ENCODE peak calls at places on chromosome 22, in seven cellular contexts. T is cardiac muscle cell, O is A549, F is endodermal cell, R is body of pancreas, L is heart right ventricle, Y is lung. Z is an unnamed sample.

GRCh38 chr22:42958937-42959336 is 56.0 kb downstream of the PACSIN2 start:
- DNase-seq in T (no peak), O (no peak), F (peak; percentile 10), R (no peak), L (no peak), Y (no peak), Z (no peak)

GRCh38 chr22:43883012-43883661 is 8.7 kb downstream of the PNPLA5 start:
- DNase-seq in T (peak; percentile 66), O (peak; percentile 67), F (peak; percentile 93), R (peak; percentile 28), L (no peak), Y (no peak), Z (peak; percentile 78)

GRCh38 chr22:21587803-21588611 is 20.5 kb downstream of the UBE2L3 start:
- DNase-seq in T (peak; percentile 46), O (no peak), F (no peak), R (no peak), L (no peak), Y (no peak), Z (peak; percentile 73)

GRCh38 chr22:28014141-28015055 is 95.3 kb upstream of the PITPNB start:
- DNase-seq in T (no peak), O (no peak), F (no peak), R (no peak), L (no peak), Y (no peak), Z (no peak)

GRCh38 chr22:50435701-50436115 is 39.1 kb downstream of the SBF1 start:
- DNase-seq in T (no peak), O (no peak), F (no peak), R (no peak), L (no peak), Y (no peak), Z (no peak)

GRCh38 chr22:40951795-40952602 is 821 bp downstream of the RBX1 start:
- DNase-seq in T (no peak), O (no peak), F (no peak), R (no peak), L (no peak), Y (no peak), Z (no peak)

GRCh38 chr22:41314821-41315220 is 13.5 kb downstream of the ZC3H7B start:
- DNase-seq in T (no peak), O (no peak), F (no peak), R (no peak), L (no peak), Y (no peak), Z (no peak)

GRCh38 chr22:19810381-19811141 is 44.1 kb downstream of the GNB1L start:
- DNase-seq in T (peak; percentile 70), O (no peak), F (peak; percentile 62), R (peak; percentile 6), L (peak; percentile 10), Y (no peak), Z (peak; percentile 64)

GRCh38 chr22:19983701-19984100 is 32.9 kb downstream of the ARVCF start:
- DNase-seq in T (no peak), O (no peak), F (no peak), R (no peak), L (peak; percentile 53), Y (no peak), Z (no peak)

GRCh38 chr22:22848364-22848866 is 39.2 kb upstream of the IGLL5 start:
- DNase-seq in T (peak; percentile 61), O (peak; percentile 18), F (peak; percentile 93), R (peak; percentile 75), L (peak; percentile 51), Y (peak; percentile 67), Z (peak; percentile 85)

GRCh38 chr22:26646158-26646557 is 11.2 kb upstream of the MIAT start:
- DNase-seq in T (peak; percentile 12), O (no peak), F (no peak), R (no peak), L (no peak), Y (no peak), Z (no peak)

GRCh38 chr22:42813501-42813900 is 43.6 kb downstream of the ARFGAP3 start:
- DNase-seq in T (no peak), O (no peak), F (no peak), R (no peak), L (no peak), Y (peak; percentile 11), Z (no peak)

GRCh38 chr22:48926663-48927062 is 901.0 kb downstream of the BRD1 start:
- DNase-seq in T (no peak), O (no peak), F (no peak), R (no peak), L (no peak), Y (no peak), Z (no peak)

GRCh38 chr22:48925450-48925849 is 902.2 kb downstream of the BRD1 start:
- DNase-seq in T (no peak), O (no peak), F (no peak), R (no peak), L (no peak), Y (no peak), Z (no peak)

GRCh38 chr22:48923165-48923875 is 904.4 kb downstream of the BRD1 start:
- DNase-seq in T (no peak), O (no peak), F (no peak), R (no peak), L (no peak), Y (no peak), Z (no peak)

GRCh38 chr22:48921411-48921903 is 906.2 kb downstream of the BRD1 start:
- DNase-seq in T (no peak), O (no peak), F (no peak), R (no peak), L (no peak), Y (no peak), Z (no peak)

DNA sequence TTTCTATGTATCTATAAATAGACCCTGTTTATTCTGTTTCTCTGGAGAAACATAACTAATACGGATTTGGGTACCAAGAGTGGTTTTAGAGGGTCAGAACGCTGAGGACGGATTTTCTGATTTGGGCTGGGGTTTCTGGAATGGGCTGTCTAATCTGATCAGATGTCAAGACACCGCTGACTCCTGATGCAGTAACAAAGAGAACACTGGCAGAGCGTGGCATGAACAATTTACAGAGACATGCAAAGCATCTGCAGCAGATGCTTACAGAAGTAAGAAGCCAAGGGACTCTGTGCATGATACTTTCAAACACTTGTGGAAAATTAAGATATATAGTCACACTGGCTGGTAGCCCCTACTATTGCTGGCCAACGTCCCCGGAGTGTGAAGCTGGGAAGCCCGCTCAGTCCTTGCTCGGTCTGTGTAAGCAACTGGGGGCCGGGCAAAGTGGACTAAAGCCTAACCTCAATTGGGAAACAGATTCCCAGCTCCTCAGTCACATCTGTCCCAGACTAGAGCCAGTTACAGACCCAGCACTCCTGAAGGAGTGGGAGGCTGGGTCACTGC is 903.7 kb downstream of the BRD1 start:
- DNase-seq in T (no peak), O (no peak), F (no peak), R (no peak), L (no peak), Y (no peak), Z (no peak)
- TF ChIP-seq CTCF in T (no peak), O (no peak), F (no peak), R (no peak), L (no peak), Y (no peak), Z (no peak)

DNA sequence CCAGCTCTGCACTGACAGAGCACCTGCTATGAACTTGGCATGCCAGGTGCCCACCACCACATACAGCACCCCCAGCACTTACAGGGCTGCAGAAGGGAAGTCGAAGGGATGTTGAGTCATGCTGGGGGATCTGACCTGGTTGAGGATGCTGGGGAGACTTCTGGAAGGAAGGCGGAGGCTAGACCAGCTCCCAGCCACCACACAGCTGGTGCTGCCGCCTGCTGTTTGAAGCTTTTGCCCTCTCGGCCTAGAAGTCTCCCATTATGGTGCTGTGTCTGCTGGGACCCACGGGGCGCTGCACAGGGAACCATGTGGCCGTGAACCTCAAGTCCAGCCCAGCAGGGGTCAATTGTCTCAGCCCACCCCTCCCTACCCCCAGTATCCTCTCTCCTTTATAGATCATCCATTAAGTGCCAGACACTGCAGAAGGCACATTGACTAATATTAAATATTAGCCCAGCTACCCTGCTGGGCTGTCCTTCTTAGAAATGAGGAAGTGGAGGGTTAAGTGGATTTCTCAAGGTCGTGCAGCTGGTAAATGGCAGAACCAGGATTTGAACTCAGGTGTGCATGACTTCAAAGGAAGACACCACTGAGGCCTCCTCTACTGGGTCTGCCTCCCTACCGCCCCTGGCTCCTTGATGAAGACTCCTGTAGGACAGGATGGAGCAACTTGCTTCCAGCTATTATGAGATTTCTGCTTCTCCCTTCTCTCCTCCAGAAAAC is 49.7 kb downstream of the CYTH4 start:
- DNase-seq in T (no peak), O (no peak), F (no peak), R (no peak), L (no peak), Y (no peak), Z (no peak)
- H3K4me1 ChIP-seq in T (peaks cover 2% of the 10 kb centered on the region), O (peaks cover 83% of the 10 kb centered on the region), F (no peaks in the 10 kb centered on the region), R (peaks cover 15% of the 10 kb centered on the region), L (peaks cover 9% of the 10 kb centered on the region), Y (no peaks in the 10 kb centered on the region), Z (no peaks in the 10 kb centered on the region)

GRCh38 chr22:31284241-31284745 is 8.0 kb downstream of the PIK3IP1 start:
- DNase-seq in T (no peak), O (no peak), F (no peak), R (no peak), L (no peak), Y (no peak), Z (no peak)

GRCh38 chr22:31281733-31282132 is 10.6 kb downstream of the PIK3IP1 start:
- DNase-seq in T (no peak), O (no peak), F (no peak), R (no peak), L (no peak), Y (no peak), Z (peak; percentile 54)

GRCh38 chr22:31286360-31287255 is 5.7 kb downstream of the PIK3IP1 start:
- DNase-seq in T (no peak), O (no peak), F (no peak), R (no peak), L (no peak), Y (no peak), Z (peak; percentile 54)

GRCh38 chr22:31282748-31283468 is 9.4 kb downstream of the PIK3IP1 start:
- DNase-seq in T (no peak), O (no peak), F (no peak), R (no peak), L (no peak), Y (no peak), Z (no peak)

GRCh38 chr22:31284756-31285155 is 7.5 kb downstream of the PIK3IP1 start:
- DNase-seq in T (no peak), O (no peak), F (no peak), R (no peak), L (no peak), Y (no peak), Z (no peak)
- H3K4me3 ChIP-seq in T (no peak overlapping the region), O (no peak overlapping the region), F (no peak overlapping the region), R (no peak overlapping the region), L (no peak overlapping the region), Y (no peak overlapping the region), Z (no peak overlapping the region)

GRCh38 chr22:25174888-25175411 is 24.7 kb upstream of the CRYBB3 start:
- DNase-seq in T (no peak), O (no peak), F (no peak), R (no peak), L (no peak), Y (no peak), Z (no peak)

GRCh38 chr22:25169278-25170031 is 30.2 kb upstream of the CRYBB3 start:
- DNase-seq in T (no peak), O (no peak), F (no peak), R (no peak), L (no peak), Y (peak; percentile 31), Z (no peak)

GRCh38 chr22:25174156-25174887 is 25.3 kb upstream of the CRYBB3 start:
- DNase-seq in T (no peak), O (no peak), F (no peak), R (no peak), L (no peak), Y (no peak), Z (no peak)

GRCh38 chr22:25170426-25170980 is 29.2 kb upstream of the CRYBB3 start:
- DNase-seq in T (no peak), O (no peak), F (no peak), R (no peak), L (no peak), Y (no peak), Z (no peak)

GRCh38 chr22:25172153-25172552 is 27.5 kb upstream of the CRYBB3 start:
- DNase-seq in T (peak; percentile 12), O (peak; percentile 7), F (no peak), R (no peak), L (no peak), Y (no peak), Z (peak; percentile 54)
- TF ChIP-seq CTCF in T (peak; percentile 39), O (peak; percentile 38), F (peak; percentile 61), R (peak; percentile 51), L (peak; percentile 55), Y (peak; percentile 15), Z (peak; percentile 24)